ENCODE peak calls at places on chromosomes 4 and X, in six cellular contexts. One of them, this sample, is unnamed.
A peak's percentile ranks its signal among the peaks of the same experiment; 100 is the strongest.

GRCh38 chr4:54318904-54319303 is 89.8 kb downstream of the PDGFRA start:
- DNase-seq in T follicular helper cell: no peak
- DNase-seq in KBM-7: peak; percentile 77
- DNase-seq in aorta: no peak
- DNase-seq in HL-60: peak; percentile 11
- DNase-seq in upper lobe of right lung: no peak
- DNase-seq in this sample: no peak

GRCh38 chrX:100449696-100450606 is 39.9 kb upstream of the PCDH19 start:
- DNase-seq in HL-60: no peak
- DNase-seq in upper lobe of right lung: no peak
- DNase-seq in T follicular helper cell: no peak
- DNase-seq in aorta: no peak
- DNase-seq in KBM-7: peak; percentile 14
- DNase-seq in this sample: no peak

GRCh38 chr4:144501231-144501780 is 144.7 kb upstream of the HHIP start:
- DNase-seq in upper lobe of right lung: no peak
- DNase-seq in HL-60: no peak
- DNase-seq in T follicular helper cell: no peak
- DNase-seq in KBM-7: no peak
- DNase-seq in aorta: no peak
- DNase-seq in this sample: no peak

GRCh38 chr4:129239088-129239487 is 143.1 kb downstream of the C4orf33 start:
- DNase-seq in upper lobe of right lung: no peak
- DNase-seq in KBM-7: no peak
- DNase-seq in aorta: no peak
- DNase-seq in HL-60: no peak
- DNase-seq in T follicular helper cell: no peak
- DNase-seq in this sample: no peak

GRCh38 chrX:109843963-109844751 is 111.1 kb upstream of the ACSL4 start:
- DNase-seq in T follicular helper cell: no peak
- DNase-seq in HL-60: no peak
- DNase-seq in upper lobe of right lung: no peak
- DNase-seq in aorta: no peak
- DNase-seq in KBM-7: no peak
- DNase-seq in this sample: no peak

GRCh38 chrX:41695464-41695863 is 6.7 kb downstream of the GPR34 start:
- DNase-seq in aorta: no peak
- DNase-seq in T follicular helper cell: no peak
- DNase-seq in HL-60: no peak
- DNase-seq in upper lobe of right lung: no peak
- DNase-seq in KBM-7: no peak
- DNase-seq in this sample: no peak

GRCh38 chrX:39049975-39050374 is 248.7 kb downstream of the MID1IP1 start:
- DNase-seq in T follicular helper cell: no peak
- DNase-seq in aorta: no peak
- DNase-seq in HL-60: no peak
- DNase-seq in upper lobe of right lung: no peak
- DNase-seq in KBM-7: no peak
- DNase-seq in this sample: no peak

GRCh38 chrX:9522756-9523155 is 57.9 kb downstream of the TBL1X start:
- DNase-seq in aorta: no peak
- DNase-seq in HL-60: no peak
- DNase-seq in T follicular helper cell: no peak
- DNase-seq in upper lobe of right lung: no peak
- DNase-seq in KBM-7: no peak
- DNase-seq in this sample: no peak

GRCh38 chrX:43974736-43975135 is 1.5 kb upstream of the NDP start:
- DNase-seq in aorta: no peak
- DNase-seq in upper lobe of right lung: no peak
- DNase-seq in T follicular helper cell: no peak
- DNase-seq in KBM-7: no peak
- DNase-seq in HL-60: no peak
- DNase-seq in this sample: no peak

GRCh38 chrX:96692454-96692853 is 7.8 kb downstream of the DIAPH2 start:
- DNase-seq in HL-60: no peak
- DNase-seq in T follicular helper cell: no peak
- DNase-seq in KBM-7: no peak
- DNase-seq in upper lobe of right lung: no peak
- DNase-seq in aorta: no peak
- DNase-seq in this sample: no peak

GRCh38 chrX:81120270-81120935 is 81.3 kb downstream of the HMGN5 start:
- DNase-seq in upper lobe of right lung: no peak
- DNase-seq in HL-60: no peak
- DNase-seq in KBM-7: peak; percentile 45
- DNase-seq in aorta: no peak
- DNase-seq in T follicular helper cell: no peak
- DNase-seq in this sample: no peak

GRCh38 chr4:101944649-101945048 is 154.1 kb downstream of the BANK1 start:
- DNase-seq in aorta: no peak
- DNase-seq in upper lobe of right lung: no peak
- DNase-seq in KBM-7: no peak
- DNase-seq in T follicular helper cell: no peak
- DNase-seq in HL-60: no peak
- DNase-seq in this sample: no peak

This sample was measured in effector CD8-positive, alpha-beta T cell.